ENCODE peak calls at places on chromosome 5, in four cellular contexts. G is CD8-positive, alpha-beta memory T cell; A is ELR; K is GM06990. B is an unnamed sample.

GRCh38 chr5:71924980-71925379 is 182.3 kb upstream of the MAP1B start:
- DNase-seq in A (peak; percentile 58), G (no peak), K (no peak), B (peak; percentile 68)

GRCh38 chr5:78004559-78004958 is 228.4 kb upstream of the TBCA start:
- DNase-seq in A (no peak), K (no peak), G (no peak), B (peak; percentile 13)

GRCh38 chr5:95895223-95895622 is 66.4 kb downstream of the ELL2 start:
- DNase-seq in A (no peak), G (no peak), K (no peak), B (no peak)

GRCh38 chr5:142063878-142064331 is 44.7 kb upstream of the NDFIP1 start:
- DNase-seq in K (no peak), A (peak; percentile 13), G (no peak), B (peak; percentile 74)

GRCh38 chr5:132774896-132775295 is 2.1 kb downstream of the SEPTIN8 start:
- DNase-seq in G (no peak), A (no peak), K (no peak), B (no peak)

GRCh38 chr5:1011226-1011631 is 2.6 kb downstream of the NKD2 start:
- DNase-seq in A (peak; percentile 25), K (no peak), G (no peak), B (no peak)

GRCh38 chr5:44565872-44566271 is 176.7 kb upstream of the FGF10 start:
- DNase-seq in K (no peak), G (no peak), A (no peak), B (no peak)

GRCh38 chr5:73019766-73020165 is 63.9 kb downstream of the FCHO2 start:
- DNase-seq in A (no peak), K (no peak), G (no peak), B (no peak)

GRCh38 chr5:146731909-146732659 is 146.5 kb downstream of the PPP2R2B start:
- DNase-seq in K (no peak), A (peak; percentile 97), G (no peak), B (peak; percentile 86)

GRCh38 chr5:149940077-149940574 is 4.5 kb downstream of the PDE6A start:
- DNase-seq in K (peak; percentile 40), A (no peak), G (no peak), B (no peak)

GRCh38 chr5:78550891-78551290 is 97.7 kb downstream of the LHFPL2 start:
- DNase-seq in G (no peak), A (peak; percentile 47), K (no peak), B (peak; percentile 78)

GRCh38 chr5:135811007-135811406 is 23.5 kb upstream of the SLC25A48 start:
- DNase-seq in K (no peak), A (no peak), G (no peak), B (no peak)

GRCh38 chr5:147223951-147224791 is 10.7 kb upstream of the STK32A start:
- DNase-seq in A (peak; percentile 57), G (no peak), K (no peak), B (peak; percentile 57)

GRCh38 chr5:66805514-66806430 is 209.6 kb downstream of the MAST4 start:
- DNase-seq in G (no peak), A (peak; percentile 34), K (no peak), B (no peak)

GRCh38 chr5:130975847-130976246 is 189.2 kb downstream of the HINT1 start:
- DNase-seq in G (no peak), A (no peak), K (no peak), B (no peak)

GRCh38 chr5:174454464-174454863 is 269.9 kb upstream of the MSX2 start:
- DNase-seq in G (no peak), A (no peak), K (no peak), B (no peak)

GRCh38 chr5:83447533-83447932 is 24.0 kb upstream of the VCAN start:
- DNase-seq in G (no peak), A (no peak), K (no peak), B (no peak)

GRCh38 chr5:167952278-167952990 is 339.0 kb upstream of the WWC1 start:
- DNase-seq in A (no peak), K (no peak), G (no peak), B (no peak)

GRCh38 chr5:122721127-122721526 is 53.8 kb upstream of the SNX2 start:
- DNase-seq in G (no peak), K (no peak), A (no peak), B (no peak)

GRCh38 chr5:55903121-55903701 is 52.1 kb downstream of the IL31RA start:
- DNase-seq in A (peak; percentile 65), K (peak; percentile 77), G (peak; percentile 42), B (no peak)

GRCh38 chr5:132465095-132465707 is 25.4 kb downstream of the IRF1 start:
- DNase-seq in G (no peak), K (no peak), A (no peak), B (peak; percentile 54)

GRCh38 chr5:53944981-53945380 is 365.4 kb downstream of the ARL15 start:
- DNase-seq in A (peak; percentile 66), G (no peak), K (no peak), B (peak; percentile 34)

GRCh38 chr5:122772446-122772845 is 2.4 kb upstream of the SNX2 start:
- DNase-seq in K (no peak), A (peak; percentile 19), G (no peak), B (peak; percentile 75)

GRCh38 chr5:171412186-171412585 is 7.3 kb upstream of the FGF18 start:
- DNase-seq in A (no peak), K (no peak), G (no peak), B (no peak)

GRCh38 chr5:116088062-116088461 is 3.2 kb downstream of the COMMD10 start:
- DNase-seq in A (peak; percentile 14), K (no peak), G (no peak), B (no peak)

GRCh38 chr5:75601996-75602395 is 9.3 kb upstream of the ANKDD1B start:
- DNase-seq in G (no peak), A (peak; percentile 99), K (no peak), B (peak; percentile 84)

GRCh38 chr5:137395011-137395755 is 103.9 kb downstream of the SPOCK1 start:
- DNase-seq in K (no peak), A (peak; percentile 54), G (no peak), B (peak; percentile 72)

GRCh38 chr5:42514759-42515158 is 91.5 kb downstream of the GHR start:
- DNase-seq in G (no peak), K (no peak), A (no peak), B (no peak)

GRCh38 chr5:52989781-52990530 is 804 bp downstream of the ITGA2 start:
- DNase-seq in G (peak; percentile 9), K (peak; percentile 19), A (peak; percentile 69), B (peak; percentile 55)

GRCh38 chr5:10420926-10421325 is 20.8 kb upstream of the ROPN1L start:
- DNase-seq in G (no peak), K (no peak), A (peak; percentile 62), B (peak; percentile 56)

GRCh38 chr5:134252671-134253070 is 26.8 kb upstream of the PPP2CA start:
- DNase-seq in G (no peak), K (no peak), A (peak; percentile 97), B (peak; percentile 92)

GRCh38 chr5:61283480-61283879 is 48.6 kb upstream of the ZSWIM6 start:
- DNase-seq in K (no peak), A (no peak), G (no peak), B (no peak)

B was measured in EH.